ENCODE peak calls at places on chromosome 21, in four cellular contexts. V, A, L and D are unnamed samples.

GRCh38 chr21:42672699-42673458 is 19.5 kb downstream of the PDE9A start:
- DNase-seq in L (peak; percentile 64), A (no peak), V (no peak), D (peak; percentile 93)

GRCh38 chr21:35116777-35117176 is 67.7 kb upstream of the RUNX1 start:
- DNase-seq in V (no peak), A (no peak), L (no peak), D (no peak)

GRCh38 chr21:15908187-15908586 is 178.4 kb downstream of the USP25 start:
- DNase-seq in L (no peak), V (no peak), A (no peak), D (no peak)

GRCh38 chr21:39006653-39007417 is 176.4 kb downstream of the PSMG1 start:
- DNase-seq in L (no peak), V (no peak), A (peak; percentile 48), D (peak; percentile 87)

GRCh38 chr21:16535100-16535418 is 805.3 kb downstream of the USP25 start:
- DNase-seq in V (no peak), L (peak; percentile 8), A (no peak), D (peak; percentile 96)

GRCh38 chr21:16145479-16145878 is 415.7 kb downstream of the USP25 start:
- DNase-seq in L (no peak), V (no peak), A (no peak), D (no peak)

GRCh38 chr21:28111151-28111619 is 881.5 kb downstream of the LTN1 start:
- DNase-seq in L (no peak), A (no peak), V (no peak), D (peak; percentile 98)

GRCh38 chr21:42242611-42243010 is 23.7 kb downstream of the ABCG1 start:
- DNase-seq in L (no peak), V (no peak), A (no peak), D (no peak)

GRCh38 chr21:42223826-42224575 is 5.1 kb downstream of the ABCG1 start:
- DNase-seq in L (no peak), A (no peak), V (no peak), D (no peak)

GRCh38 chr21:42474043-42474831 is 21.8 kb downstream of the RSPH1 start:
- DNase-seq in L (no peak), A (no peak), V (no peak), D (peak; percentile 14)

GRCh38 chr21:33691945-33692594 is 49.8 kb downstream of the ITSN1 start:
- DNase-seq in L (no peak), A (no peak), V (peak; percentile 10), D (no peak)

GRCh38 chr21:46003575-46004007 is 22.0 kb downstream of the COL6A1 start:
- DNase-seq in L (no peak), V (no peak), A (no peak), D (no peak)

GRCh38 chr21:45455321-45456013 is 50.5 kb downstream of the COL18A1 start:
- DNase-seq in A (no peak), L (no peak), V (no peak), D (no peak)

GRCh38 chr21:45963225-45963555 is 18.4 kb upstream of the COL6A1 start:
- DNase-seq in A (no peak), L (no peak), V (no peak), D (no peak)

GRCh38 chr21:45472445-45473365 is 67.7 kb downstream of the COL18A1 start:
- DNase-seq in V (no peak), L (no peak), A (no peak), D (no peak)

GRCh38 chr21:39022035-39022900 is 161.0 kb downstream of the PSMG1 start:
- DNase-seq in L (no peak), A (no peak), V (no peak), D (no peak)

GRCh38 chr21:34932233-34932632 is 116.9 kb downstream of the RUNX1 start:
- DNase-seq in V (no peak), A (no peak), L (no peak), D (no peak)

GRCh38 chr21:29148535-29148934 is 18.1 kb downstream of the MAP3K7CL start:
- DNase-seq in V (no peak), A (no peak), L (no peak), D (no peak)

GRCh38 chr21:31900121-31900895 is 27.5 kb downstream of the HUNK start:
- DNase-seq in L (no peak), V (no peak), A (no peak), D (no peak)

GRCh38 chr21:29371464-29371863 is 72.7 kb downstream of the BACH1 start:
- DNase-seq in V (no peak), L (no peak), A (no peak), D (no peak)

GRCh38 chr21:16517380-16517779 is 787.6 kb downstream of the USP25 start:
- DNase-seq in V (no peak), L (no peak), A (no peak), D (no peak)

GRCh38 chr21:14306143-14306907 is 76.6 kb downstream of the HSPA13 start:
- DNase-seq in V (no peak), A (no peak), L (no peak), D (no peak)

GRCh38 chr21:35136586-35137254 is 87.6 kb upstream of the RUNX1 start:
- DNase-seq in V (no peak), A (no peak), L (no peak), D (peak; percentile 29)

GRCh38 chr21:38917045-38917774 is 111.5 kb downstream of the ETS2 start:
- DNase-seq in L (no peak), A (no peak), V (no peak), D (no peak)

GRCh38 chr21:37367758-37368535 is 1.4 kb downstream of the DYRK1A start:
- DNase-seq in L (peak; percentile 44), A (no peak), V (no peak), D (peak; percentile 50)

GRCh38 chr21:32524010-32524719 is 61.2 kb downstream of the TCP10L start:
- DNase-seq in V (no peak), A (no peak), L (peak; percentile 28), D (no peak)

GRCh38 chr21:29382029-29382654 is 83.4 kb downstream of the BACH1 start:
- DNase-seq in A (no peak), L (no peak), V (no peak), D (no peak)

GRCh38 chr21:28442624-28443023 is 550.1 kb downstream of the LTN1 start:
- DNase-seq in V (no peak), A (no peak), L (no peak), D (peak; percentile 61)

GRCh38 chr21:14768042-14768441 is 221.9 kb upstream of the SAMSN1 start:
- DNase-seq in A (no peak), L (no peak), V (no peak), D (no peak)

GRCh38 chr21:32894321-32894720 is 122.8 kb upstream of the PAXBP1 start:
- DNase-seq in L (no peak), V (no peak), A (no peak), D (no peak)

GRCh38 chr21:33244082-33244780 is 14.5 kb downstream of the IFNAR2 start:
- DNase-seq in L (peak; percentile 33), V (no peak), A (no peak), D (no peak)

GRCh38 chr21:38120984-38121855 is 135.6 kb upstream of the KCNJ15 start:
- DNase-seq in L (no peak), V (no peak), A (no peak), D (no peak)

GRCh38 chr21:29258626-29259335 is 39.9 kb upstream of the BACH1 start:
- DNase-seq in A (no peak), V (no peak), L (no peak), D (no peak)

GRCh38 chr21:8991088-8991907 is 1530.1 kb upstream of the TPTE start:
- DNase-seq in V (no peak), A (no peak), L (no peak), D (no peak)

GRCh38 chr21:34845521-34846213 is 176.9 kb downstream of the CLIC6 start:
- DNase-seq in L (no peak), V (no peak), A (no peak), D (no peak)

GRCh38 chr21:34812510-34813265 is 143.9 kb downstream of the CLIC6 start:
- DNase-seq in A (no peak), V (no peak), L (no peak), D (no peak)

GRCh38 chr21:40719615-40720014 is 127.3 kb downstream of the DSCAM start:
- DNase-seq in L (no peak), V (no peak), A (no peak), D (no peak)
- H3K9me3 ChIP-seq in L (peaks cover 8% of the 10 kb centered on the region), V (peaks cover 3% of the 10 kb centered on the region), A (no peaks in the 10 kb centered on the region), D (no peaks in the 10 kb centered on the region)

DNA sequence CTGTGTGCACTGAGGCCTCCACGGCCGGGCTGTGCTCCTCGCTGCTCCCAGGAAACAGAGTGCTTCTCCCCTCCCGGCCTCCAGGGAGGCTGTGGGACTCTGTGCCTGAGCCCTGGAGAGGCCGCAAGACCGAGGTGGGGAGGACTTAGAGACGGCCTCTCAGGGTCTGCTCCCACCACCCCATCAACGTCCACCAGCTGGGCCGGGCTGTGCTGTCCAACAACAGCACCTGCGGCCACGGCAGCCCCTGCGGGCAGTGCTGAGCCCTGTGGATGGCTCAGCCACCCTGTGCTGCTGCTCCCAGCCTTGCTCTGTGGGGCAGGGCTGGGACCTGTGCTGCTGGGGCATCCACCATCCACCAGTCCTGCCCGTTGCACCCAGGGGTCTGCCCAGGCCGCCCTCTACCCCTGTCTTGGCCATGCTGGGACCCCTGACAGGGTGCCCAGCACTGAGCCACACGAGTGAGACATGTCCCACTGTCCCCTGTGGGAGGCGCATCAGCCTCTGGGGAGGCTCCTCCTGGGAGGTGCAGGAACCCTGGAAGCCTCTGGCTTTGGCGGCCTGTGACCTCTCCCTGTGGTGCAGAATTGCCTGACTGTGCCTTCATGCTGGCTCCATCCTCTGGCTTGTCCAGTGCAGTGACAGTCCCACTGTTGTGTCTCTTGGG is 31.2 kb upstream of the LRRC3 start:
- DNase-seq in V (no peak), A (no peak), L (no peak), D (no peak)
- H3K9me3 ChIP-seq in V (peaks cover 6% of the 10 kb centered on the region), A (peaks cover 2% of the 10 kb centered on the region), L (no peaks in the 10 kb centered on the region), D (no peaks in the 10 kb centered on the region)

GRCh38 chr21:18661842-18662241 is 258.3 kb upstream of the TMPRSS15 start:
- DNase-seq in A (no peak), V (no peak), L (no peak), D (no peak)
- H3K9me3 ChIP-seq in A (no peaks in the 10 kb centered on the region), V (no peaks in the 10 kb centered on the region), L (no peaks in the 10 kb centered on the region), D (no peaks in the 10 kb centered on the region)

GRCh38 chr21:10575311-10575667 is 53.9 kb downstream of the TPTE start:
- DNase-seq in A (no peak), V (no peak), L (no peak), D (no peak)
- H3K9me3 ChIP-seq in A (peaks cover 22% of the 10 kb centered on the region), V (peaks cover 70% of the 10 kb centered on the region), L (peaks cover 87% of the 10 kb centered on the region), D (peaks cover 18% of the 10 kb centered on the region)